ENCODE peak calls at places on chromosomes 11 and 22, in eight cellular contexts. E, X, F, S, W, Z, J and I are unnamed samples.

GRCh38 chr11:74220376-74220775 is 49.3 kb downstream of the PPME1 start:
- DNase-seq in S (no peak), J (no peak), Z (no peak), X (no peak), E (no peak), F (no peak), W (no peak), I (no peak)

GRCh38 chr11:17488563-17488962 is 11.9 kb upstream of the ABCC8 start:
- DNase-seq in W (no peak), F (no peak), X (no peak), E (no peak), Z (no peak), S (no peak), J (no peak), I (no peak)

GRCh38 chr11:19703211-19703610 is 9.4 kb upstream of the NAV2 start:
- DNase-seq in J (no peak), Z (no peak), X (no peak), S (no peak), E (no peak), F (no peak), W (no peak), I (no peak)

GRCh38 chr22:37330200-37331033 is 48.1 kb downstream of the CYTH4 start:
- DNase-seq in E (peak), W (peak), S (peak), X (no peak), Z (peak), J (no peak), F (peak), I (peak)

GRCh38 chr11:11448626-11449025 is 95.6 kb upstream of the CSNK2A3 start:
- DNase-seq in F (no peak), J (no peak), S (no peak), W (no peak), Z (no peak), E (no peak), X (no peak), I (no peak)

GRCh38 chr11:67996051-67996450 is 7.8 kb downstream of the UNC93B1 start:
- DNase-seq in W (no peak), J (no peak), Z (no peak), X (no peak), E (no peak), S (no peak), F (no peak), I (no peak)

GRCh38 chr11:104091281-104092071 is 55.0 kb downstream of the DDI1 start:
- DNase-seq in W (no peak), E (no peak), F (no peak), Z (no peak), X (no peak), J (no peak), S (no peak), I (no peak)

GRCh38 chr11:44555031-44555800 is 10.2 kb upstream of the CD82 start:
- DNase-seq in E (no peak), X (no peak), W (no peak), Z (no peak), S (no peak), F (no peak), J (no peak), I (no peak)

GRCh38 chr11:17015639-17016125 is 1.5 kb upstream of the PLEKHA7 start:
- DNase-seq in X (no peak), J (no peak), S (no peak), F (no peak), W (no peak), E (no peak), Z (no peak), I (no peak)

GRCh38 chr11:210122-210802 is 2.8 kb downstream of the RIC8A start:
- DNase-seq in E (peak), X (peak), S (peak), F (no peak), Z (no peak), J (peak), W (no peak), I (peak)

GRCh38 chr11:65438257-65439151 is 15.9 kb downstream of the NEAT1 start:
- DNase-seq in J (no peak), E (no peak), X (no peak), S (no peak), Z (no peak), F (peak), W (no peak), I (no peak)

GRCh38 chr11:120977470-120977869 is 46.4 kb upstream of the TBCEL start:
- DNase-seq in X (no peak), W (no peak), Z (no peak), J (no peak), F (no peak), S (no peak), E (no peak), I (no peak)

GRCh38 chr11:2870460-2870859 is 15.1 kb downstream of the CDKN1C start:
- DNase-seq in W (no peak), F (no peak), J (no peak), Z (no peak), X (no peak), S (no peak), E (no peak), I (no peak)
- TF ChIP-seq CTCF in W (no peak), F (no peak), J (no peak), Z (no peak), X (no peak), S (no peak), E (peak), I (no peak)

DNA sequence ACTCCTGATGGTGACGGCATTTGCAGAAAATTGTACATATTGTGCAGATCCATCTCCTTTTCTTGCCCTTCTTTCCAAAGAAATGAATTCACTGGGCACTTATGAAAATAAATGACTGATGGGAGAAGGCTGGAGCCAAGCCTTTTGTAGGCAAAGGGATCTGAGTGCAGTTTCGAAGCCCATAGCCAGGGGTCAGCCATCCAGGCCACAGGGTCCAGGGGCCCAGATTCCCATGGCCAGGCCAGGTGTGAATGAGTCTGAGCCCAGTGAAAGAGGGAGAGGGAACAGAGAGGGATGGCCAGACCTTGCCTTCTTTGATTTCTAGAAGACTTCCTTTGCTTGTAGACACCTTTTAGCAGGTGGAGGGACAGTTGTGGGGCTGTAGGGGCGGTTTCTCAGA is 209.1 kb downstream of the KIRREL3 start:
- DNase-seq in W (no peak), X (no peak), F (no peak), J (no peak), Z (no peak), S (no peak), E (no peak), I (no peak)
- TF ChIP-seq CTCF in W (no peak), X (no peak), F (no peak), J (no peak), Z (no peak), S (no peak), E (peak), I (peak)

DNA sequence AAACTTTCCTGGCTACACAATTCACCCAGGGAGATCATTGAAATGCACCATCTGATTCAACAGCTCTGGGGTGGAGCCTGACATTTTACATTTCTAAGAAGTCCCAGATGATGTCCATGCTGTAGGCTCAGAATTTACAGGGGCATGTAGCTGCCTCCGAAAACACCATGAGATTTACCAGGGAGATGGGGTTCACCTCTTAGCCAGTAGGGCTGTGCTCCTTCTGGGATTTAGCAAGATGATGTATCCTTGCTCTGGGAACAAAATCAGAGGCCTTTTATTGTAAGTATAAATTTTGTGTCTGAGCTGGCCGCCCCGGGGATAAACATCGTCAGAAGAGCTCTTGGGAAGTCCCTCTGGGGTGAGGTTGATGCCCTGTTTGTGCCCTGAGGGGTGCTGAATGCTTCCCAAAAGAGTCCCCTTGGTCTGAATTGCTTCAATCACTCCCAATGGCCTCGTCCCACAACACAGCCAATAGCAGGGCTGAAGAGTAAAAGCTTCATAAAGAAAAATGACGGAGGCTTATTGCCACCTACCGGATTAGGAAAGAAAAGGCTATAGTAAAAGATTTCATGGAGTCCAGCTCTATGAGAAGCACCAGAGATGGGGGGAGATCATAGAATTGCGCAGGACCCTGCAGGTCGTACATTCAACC is 33.4 kb upstream of the API5 start:
- DNase-seq in X (no peak), S (no peak), E (peak), Z (no peak), J (no peak), W (peak), F (peak), I (no peak)
- TF ChIP-seq CTCF in X (no peak), S (no peak), E (peak), Z (no peak), J (peak), W (peak), F (peak), I (peak)

DNA sequence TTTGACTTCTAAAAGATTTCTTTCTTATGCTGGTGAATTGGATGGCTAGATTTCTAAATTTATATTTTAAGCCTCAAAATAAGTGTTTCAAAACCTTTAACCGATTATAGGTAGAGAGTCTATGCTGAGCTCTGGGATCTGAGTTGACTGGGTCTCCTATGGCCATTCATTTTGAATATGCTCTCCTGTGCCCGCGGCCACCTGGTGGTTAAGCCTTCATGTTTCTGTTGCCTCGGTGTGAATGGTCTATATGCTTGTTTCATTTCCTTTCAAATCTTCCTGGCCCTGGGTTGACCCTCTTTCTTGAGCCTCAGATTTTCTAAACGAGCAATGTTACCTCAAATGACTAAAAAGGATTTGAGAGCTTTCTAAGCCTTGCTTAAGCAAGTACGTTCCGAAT is 789.3 kb upstream of the KIRREL3 start:
- DNase-seq in F (no peak), E (peak), W (peak), Z (no peak), X (no peak), S (no peak), J (no peak), I (no peak)
- TF ChIP-seq CTCF in F (peak), E (peak), W (peak), Z (no peak), X (no peak), S (no peak), J (peak), I (peak)

DNA sequence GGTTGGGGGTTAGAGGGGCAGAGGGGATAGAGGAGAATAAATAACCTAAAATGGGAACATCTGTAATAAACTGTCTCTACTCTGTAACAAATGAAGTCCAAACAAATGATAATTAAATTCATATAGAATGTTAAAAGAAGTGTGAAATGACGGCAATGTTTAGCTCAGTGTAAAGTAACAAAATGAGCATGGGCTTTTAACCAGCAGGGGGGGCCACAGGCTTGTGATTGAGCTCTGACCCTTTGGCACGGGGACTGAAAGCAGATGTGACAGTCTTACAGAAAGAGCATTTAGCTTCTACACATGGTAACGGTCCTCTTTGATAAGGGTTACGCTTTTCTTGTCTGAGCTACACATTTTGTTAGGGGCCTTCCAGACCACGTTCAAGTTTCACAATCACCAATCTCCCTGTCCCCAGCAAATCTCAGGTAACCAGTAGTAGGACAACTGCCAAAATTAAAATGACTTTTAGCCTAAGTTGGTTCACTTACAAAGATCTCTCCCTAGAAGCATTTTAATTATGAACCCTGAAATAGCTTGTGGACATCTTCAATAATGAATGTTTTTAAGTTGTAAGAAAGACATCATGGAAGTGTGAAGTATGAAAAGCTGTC is 262.5 kb downstream of the DCDC1 start:
- DNase-seq in F (peak), W (peak), E (peak), S (peak), J (no peak), X (no peak), Z (no peak), I (no peak)
- TF ChIP-seq CTCF in F (peak), W (peak), E (peak), S (peak), J (peak), X (peak), Z (peak), I (peak)

GRCh38 chr22:17562906-17563870 is at the start of gene SLC25A18:
- DNase-seq in Z (no peak), W (peak), E (no peak), S (no peak), F (no peak), J (no peak), X (peak), I (no peak)
- TF ChIP-seq CTCF in Z (no peak), W (no peak), E (peak), S (no peak), F (no peak), J (no peak), X (no peak), I (peak)

GRCh38 chr11:109983358-109983757 is 109.8 kb upstream of the ZC3H12C start:
- DNase-seq in S (no peak), X (no peak), E (no peak), F (no peak), Z (no peak), W (no peak), J (no peak), I (no peak)
- TF ChIP-seq CTCF in S (no peak), X (no peak), E (no peak), F (no peak), Z (no peak), W (no peak), J (no peak), I (no peak)

GRCh38 chr11:61654397-61654829 is 25.8 kb upstream of the DAGLA start:
- DNase-seq in J (no peak), E (no peak), X (peak), S (no peak), F (no peak), Z (no peak), W (no peak), I (no peak)

GRCh38 chr11:61656347-61657077 is 23.7 kb upstream of the DAGLA start:
- DNase-seq in F (no peak), Z (no peak), S (no peak), E (no peak), X (no peak), J (no peak), W (no peak), I (no peak)

GRCh38 chr11:61657566-61657965 is 22.6 kb upstream of the DAGLA start:
- DNase-seq in Z (no peak), E (no peak), F (peak), S (no peak), X (no peak), W (no peak), J (no peak), I (no peak)

GRCh38 chr11:61659413-61660196 is 20.6 kb upstream of the DAGLA start:
- DNase-seq in X (no peak), E (no peak), F (no peak), Z (no peak), S (no peak), J (no peak), W (no peak), I (no peak)
- TF ChIP-seq CTCF in X (no peak), E (no peak), F (no peak), Z (no peak), S (no peak), J (no peak), W (peak), I (no peak)

GRCh38 chr11:72856551-72857342 is 42.5 kb downstream of the ATG16L2 start:
- DNase-seq in X (no peak), J (no peak), F (peak), E (no peak), S (no peak), Z (no peak), W (no peak), I (peak)
- TF ChIP-seq CTCF in X (no peak), J (peak), F (peak), E (peak), S (no peak), Z (no peak), W (peak), I (no peak)

GRCh38 chr11:112784323-112785073 is 176.7 kb upstream of the NCAM1 start:
- DNase-seq in Z (no peak), F (no peak), S (no peak), W (peak), E (peak), X (peak), J (no peak), I (no peak)
- TF ChIP-seq CTCF in Z (no peak), F (no peak), S (no peak), W (no peak), E (no peak), X (no peak), J (no peak), I (no peak)